ENCODE peak calls at places on chromosomes 16 and 17, in seven cellular contexts. T is SHP77; G is naive thymus-derived CD8-positive, alpha-beta T cell; D is aorta; U is AG08395; Z is H54; R is IMR-90. M is an unnamed sample.

GRCh38 chr16:85602402-85602801 is 10.7 kb upstream of the GSE1 start:
- DNase-seq in D (no peak), T (no peak), R (no peak), G (no peak), U (no peak), Z (no peak), M (no peak)

GRCh38 chr17:78658281-78658785 is 81.1 kb upstream of the DNAH17 start:
- DNase-seq in R (peak), G (no peak), U (peak), D (no peak), T (no peak), Z (no peak), M (no peak)

GRCh38 chr17:1108810-1109605 is 70.8 kb downstream of the ABR start:
- DNase-seq in Z (no peak), R (peak), D (peak), T (peak), U (peak), G (peak), M (peak)

GRCh38 chr17:39715375-39716072 is 14.8 kb downstream of the MIEN1 start:
- DNase-seq in D (peak), U (no peak), G (no peak), R (no peak), Z (no peak), T (no peak), M (no peak)

GRCh38 chr17:64460955-64461354 is 12.0 kb downstream of the MILR1 start:
- DNase-seq in Z (no peak), D (no peak), G (no peak), T (no peak), U (no peak), R (no peak), M (no peak)

GRCh38 chr16:71648921-71649320 is 22.9 kb downstream of the MARVELD3 start:
- DNase-seq in T (no peak), G (no peak), D (no peak), Z (no peak), R (no peak), U (no peak), M (no peak)

GRCh38 chr16:50992366-50993032 is 158.6 kb downstream of the SALL1 start:
- DNase-seq in U (peak), G (no peak), D (no peak), T (no peak), Z (no peak), R (no peak), M (no peak)

GRCh38 chr17:28864991-28865849 is 10.4 kb downstream of the ERAL1 start:
- DNase-seq in T (no peak), D (no peak), R (no peak), G (no peak), Z (no peak), U (no peak), M (no peak)

GRCh38 chr16:20774703-20775362 is 11.0 kb downstream of the ACSM3 start:
- DNase-seq in U (peak), T (peak), R (peak), Z (peak), G (no peak), D (peak), M (peak)

GRCh38 chr17:4490109-4490591 is 8.5 kb upstream of the SPNS2 start:
- DNase-seq in D (no peak), Z (peak), U (no peak), R (no peak), T (no peak), G (no peak), M (no peak)

GRCh38 chr16:29653436-29653835 is 9.6 kb upstream of the SPN start:
- DNase-seq in Z (no peak), G (no peak), T (no peak), D (no peak), U (no peak), R (no peak), M (no peak)

GRCh38 chr16:25916091-25916490 is 224.3 kb downstream of the HS3ST4 start:
- DNase-seq in R (no peak), D (no peak), G (no peak), Z (no peak), T (no peak), U (no peak), M (no peak)

GRCh38 chr16:81593481-81593880 is 148.9 kb downstream of the CMIP start:
- DNase-seq in U (no peak), T (no peak), G (no peak), Z (no peak), R (no peak), D (no peak), M (no peak)

GRCh38 chr16:21190599-21190998 is 20.8 kb downstream of the ZP2 start:
- DNase-seq in R (peak), D (no peak), U (peak), Z (no peak), T (no peak), G (no peak), M (peak)

GRCh38 chr16:399278-400019 is 2.2 kb upstream of the DECR2 start:
- DNase-seq in R (no peak), G (no peak), T (no peak), D (no peak), Z (no peak), U (no peak), M (no peak)

GRCh38 chr16:2970563-2970962 is 1.4 kb downstream of the PAQR4 start:
- DNase-seq in T (no peak), G (no peak), U (no peak), R (no peak), D (no peak), Z (no peak), M (no peak)

GRCh38 chr16:86567701-86568571 is 1.3 kb downstream of the FOXC2 start:
- DNase-seq in Z (no peak), T (no peak), R (peak), D (peak), G (no peak), U (peak), M (peak)

GRCh38 chr16:79089735-79090284 is 510.7 kb downstream of the MAF start:
- DNase-seq in Z (no peak), G (no peak), R (no peak), T (no peak), U (no peak), D (peak), M (no peak)

GRCh38 chr16:21162661-21163151 is 4.2 kb downstream of the LDAF1 start:
- DNase-seq in R (peak), G (no peak), D (peak), T (no peak), U (peak), Z (no peak), M (peak)

GRCh38 chr16:47925811-47926460 is 229.9 kb downstream of the ABCC12 start:
- DNase-seq in T (no peak), U (no peak), R (peak), G (no peak), D (no peak), Z (peak), M (no peak)

GRCh38 chr17:7883781-7884386 is 4.7 kb upstream of the CHD3 start:
- DNase-seq in G (peak), D (no peak), T (peak), R (peak), U (peak), Z (peak), M (peak)

GRCh38 chr17:59972778-59973177 is 8.2 kb upstream of the RNFT1 start:
- DNase-seq in R (peak), G (no peak), D (no peak), U (no peak), Z (no peak), T (no peak), M (peak)